ENCODE peak calls at places on chromosomes 13 and 19, in six cellular contexts. E, Y, D, N, V and H are unnamed samples.

GRCh38 chr13:48530833-48531232 is 2.0 kb downstream of the RCBTB2 start:
- DNase-seq in E (no peak), Y (no peak), D (no peak), N (no peak), V (peak; percentile 61), H (no peak)

GRCh38 chr19:13817615-13818371 is 22.6 kb downstream of the ZSWIM4 start:
- DNase-seq in E (no peak), Y (peak; percentile 56), D (no peak), N (no peak), V (no peak), H (no peak)

GRCh38 chr13:80217614-80218456 is 123.1 kb downstream of the SPRY2 start:
- DNase-seq in E (peak; percentile 28), Y (no peak), D (peak; percentile 96), N (no peak), V (no peak), H (peak; percentile 97)

GRCh38 chr19:5308471-5309437 is 31.9 kb downstream of the PTPRS start:
- DNase-seq in E (no peak), Y (no peak), D (peak; percentile 89), N (no peak), V (peak; percentile 26), H (peak; percentile 91)

GRCh38 chr13:89880201-89880600 is 1467.3 kb upstream of the MIR17HG start:
- DNase-seq in E (no peak), Y (no peak), D (no peak), N (no peak), V (no peak), H (no peak)

GRCh38 chr13:31595568-31595967 is 143.8 kb upstream of the RXFP2 start:
- DNase-seq in E (no peak), Y (peak; percentile 31), D (peak; percentile 24), N (no peak), V (no peak), H (no peak)

GRCh38 chr13:41716236-41716635 is 244.7 kb downstream of the VWA8 start:
- DNase-seq in E (no peak), Y (no peak), D (no peak), N (no peak), V (no peak), H (no peak)

GRCh38 chr13:28273919-28274318 is 135.6 kb downstream of the PAN3 start:
- DNase-seq in E (no peak), Y (no peak), D (peak; percentile 10), N (no peak), V (peak; percentile 40), H (no peak)

GRCh38 chr13:30113983-30114491 is 193.3 kb downstream of the KATNAL1 start:
- DNase-seq in E (no peak), Y (no peak), D (no peak), N (no peak), V (no peak), H (no peak)

GRCh38 chr13:106102776-106103175 is 432.7 kb downstream of the EFNB2 start:
- DNase-seq in E (no peak), Y (no peak), D (no peak), N (no peak), V (no peak), H (no peak)

GRCh38 chr19:58439576-58440554 is at the start of gene ZNF132:
- DNase-seq in E (peak; percentile 100), Y (peak; percentile 99), D (peak; percentile 100), N (peak; percentile 44), V (no peak), H (peak; percentile 100)

GRCh38 chr19:4970558-4971423 is 1.9 kb downstream of the KDM4B start:
- DNase-seq in E (no peak), Y (peak; percentile 68), D (no peak), N (no peak), V (no peak), H (no peak)

GRCh38 chr19:56110515-56111448 is 10.3 kb downstream of the ZNF787 start:
- DNase-seq in E (no peak), Y (peak; percentile 80), D (peak; percentile 58), N (no peak), V (no peak), H (no peak)

GRCh38 chr19:18329035-18329376 is 6.1 kb upstream of the LSM4 start:
- DNase-seq in E (no peak), Y (no peak), D (no peak), N (no peak), V (no peak), H (no peak)
- H3K4me3 ChIP-seq in E (peak overlapping the region; percentile 34), Y (peak overlapping the region; percentile 44), D (peak overlapping the region; percentile 51), N (peak overlapping the region; percentile 30), V (peak overlapping the region; percentile 56), H (peak overlapping the region; percentile 35)

DNA sequence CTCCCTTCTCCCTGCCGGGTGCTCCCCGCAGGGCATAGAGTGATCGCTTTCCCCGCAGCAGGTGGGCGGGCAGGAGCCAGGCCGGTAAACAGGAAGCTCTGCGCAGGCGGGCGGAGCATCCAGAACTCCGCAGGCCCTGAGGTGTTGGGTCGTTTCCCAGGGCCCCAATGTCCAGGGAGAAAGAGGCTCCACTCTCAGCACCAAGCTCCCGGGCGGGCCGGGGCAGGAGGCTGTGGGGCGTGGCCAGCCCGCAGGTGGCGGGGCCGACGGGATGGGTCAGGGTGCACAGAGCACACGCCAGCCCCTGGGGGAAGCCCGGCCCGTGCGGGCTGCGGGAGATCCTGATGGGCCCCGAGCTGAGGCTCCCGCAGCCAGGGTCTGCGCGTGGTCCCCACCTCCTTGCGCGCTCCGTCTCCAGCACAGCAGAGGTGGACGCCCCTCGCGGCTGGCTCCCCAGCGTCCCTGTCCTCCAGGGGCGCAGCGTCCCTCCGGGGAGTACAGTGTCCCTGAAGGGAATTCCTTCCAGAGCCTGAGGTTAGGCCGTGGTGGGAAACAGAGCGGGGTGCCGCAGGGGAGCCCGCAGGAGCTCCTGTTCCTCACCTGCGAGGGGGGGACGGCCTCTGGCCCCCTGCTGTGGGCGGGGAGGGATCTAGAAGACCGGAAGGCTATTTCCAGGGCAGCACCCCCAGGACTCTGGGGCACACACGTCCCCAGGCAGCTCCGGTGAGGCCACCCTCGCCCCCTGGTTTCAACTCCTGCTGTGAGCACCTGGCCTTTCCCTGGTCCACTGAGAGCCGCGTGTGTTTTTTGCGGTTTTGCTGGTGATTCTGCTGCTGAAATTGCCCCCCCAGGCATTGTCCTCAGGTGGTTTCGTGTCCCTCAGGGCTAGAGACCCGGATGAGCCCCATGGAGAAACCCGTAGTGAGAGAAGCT is 12.2 kb downstream of the PIP5K1C start:
- DNase-seq in E (no peak), Y (no peak), D (no peak), N (no peak), V (peak; percentile 31), H (no peak)
- H3K4me3 ChIP-seq in E (peak overlapping the region; percentile 16), Y (peak overlapping the region; percentile 15), D (no peak overlapping the region), N (no peak overlapping the region), V (no peak overlapping the region), H (no peak overlapping the region)

GRCh38 chr19:7861619-7862412 is 12.4 kb downstream of the PRR36 start:
- DNase-seq in E (no peak), Y (no peak), D (no peak), N (no peak), V (no peak), H (no peak)
- H3K4me3 ChIP-seq in E (peak overlapping the region; percentile 37), Y (peak overlapping the region; percentile 20), D (no peak overlapping the region), N (peak overlapping the region; percentile 40), V (peak overlapping the region; percentile 23), H (no peak overlapping the region)

GRCh38 chr13:56515441-56515840 is 625.3 kb upstream of the PRR20A start:
- DNase-seq in E (no peak), Y (no peak), D (no peak), N (no peak), V (no peak), H (no peak)
- H3K4me3 ChIP-seq in E (no peak overlapping the region), Y (no peak overlapping the region), D (no peak overlapping the region), N (no peak overlapping the region), V (no peak overlapping the region), H (no peak overlapping the region)

GRCh38 chr19:2887391-2887914 is 13.3 kb upstream of the ZNF57 start:
- DNase-seq in E (no peak), Y (no peak), D (peak; percentile 85), N (peak; percentile 46), V (peak; percentile 82), H (peak; percentile 47)

GRCh38 chr19:2885736-2886135 is 15.0 kb upstream of the ZNF57 start:
- DNase-seq in E (no peak), Y (no peak), D (no peak), N (no peak), V (no peak), H (no peak)

GRCh38 chr19:2883686-2884439 is 16.7 kb downstream of the ZNF556 start:
- DNase-seq in E (no peak), Y (no peak), D (no peak), N (no peak), V (peak; percentile 33), H (no peak)

DNA sequence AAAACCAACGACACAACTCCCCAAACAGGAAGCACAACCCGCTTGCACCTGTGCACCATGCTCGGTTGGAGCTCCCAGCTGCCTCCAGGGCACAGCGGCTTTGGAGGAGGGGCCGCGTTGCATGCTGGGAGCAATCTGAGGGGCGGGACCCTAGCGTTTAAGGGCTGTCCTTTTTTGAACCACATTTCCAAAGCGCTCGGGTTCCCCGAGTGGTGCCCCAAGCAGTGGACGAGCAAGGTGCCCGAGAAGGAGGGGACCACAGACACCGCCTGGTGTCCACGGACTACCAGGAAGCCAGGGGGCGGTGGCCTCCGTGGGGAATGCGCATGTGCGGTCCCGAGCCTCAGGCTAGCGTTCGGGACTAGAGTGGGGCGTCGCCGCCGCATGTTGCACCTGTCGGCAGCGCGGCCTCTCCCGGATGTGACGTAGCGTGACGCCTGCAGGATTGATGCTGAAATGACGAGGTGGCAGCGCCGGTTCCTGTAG is 11.9 kb upstream of the ZNF57 start:
- DNase-seq in E (no peak), Y (peak; percentile 52), D (no peak), N (no peak), V (peak; percentile 91), H (no peak)
- H3K4me3 ChIP-seq in E (no peak overlapping the region), Y (peak overlapping the region; percentile 34), D (peak overlapping the region; percentile 5), N (no peak overlapping the region), V (peak overlapping the region; percentile 25), H (no peak overlapping the region)

GRCh38 chr19:11673608-11674041 is 65.1 kb downstream of the ZNF823 start:
- DNase-seq in E (no peak), Y (peak; percentile 77), D (peak; percentile 75), N (no peak), V (peak; percentile 28), H (peak; percentile 47)
- H3K4me3 ChIP-seq in E (peak overlapping the region; percentile 31), Y (peak overlapping the region; percentile 64), D (peak overlapping the region; percentile 48), N (no peak overlapping the region), V (no peak overlapping the region), H (peak overlapping the region; percentile 26)

GRCh38 chr13:27170221-27170520 is 1.4 kb downstream of the USP12 start:
- DNase-seq in E (no peak), Y (no peak), D (peak; percentile 65), N (no peak), V (peak; percentile 27), H (peak; percentile 79)
- H3K4me3 ChIP-seq in E (peak overlapping the region; percentile 63), Y (peak overlapping the region; percentile 93), D (peak overlapping the region; percentile 77), N (peak overlapping the region; percentile 98), V (peak overlapping the region; percentile 84), H (peak overlapping the region; percentile 74)